ENCODE peak calls at places on chromosomes 11 and 22, in five cellular contexts. D, U, X, C and V are unnamed samples.

GRCh38 chr11:109597336-109597735 is 175.3 kb downstream of the C11orf87 start:
- DNase-seq in D (no peak), U (no peak), X (no peak), C (no peak), V (no peak)

GRCh38 chr22:17866127-17866526 is 91.9 kb upstream of the BID start:
- DNase-seq in D (no peak), U (no peak), X (no peak), C (no peak), V (no peak)

GRCh38 chr11:132852361-132852760 is 679.9 kb downstream of the OPCML start:
- DNase-seq in D (no peak), U (no peak), X (no peak), C (no peak), V (no peak)

GRCh38 chr11:118524757-118525465 is 2.4 kb upstream of the TTC36 start:
- DNase-seq in D (no peak), U (no peak), X (no peak), C (no peak), V (no peak)

GRCh38 chr11:64571410-64572091 is 19.5 kb upstream of the SLC22A12 start:
- DNase-seq in D (no peak), U (no peak), X (no peak), C (no peak), V (no peak)

GRCh38 chr22:45696227-45696626 is 24.6 kb downstream of the ATXN10 start:
- DNase-seq in D (no peak), U (no peak), X (no peak), C (no peak), V (no peak)

GRCh38 chr11:69868003-69868865 is 49.0 kb upstream of the FGF3 start:
- DNase-seq in D (no peak), U (no peak), X (no peak), C (no peak), V (no peak)

GRCh38 chr22:44455963-44456358 is 42.1 kb downstream of the RTL6 start:
- DNase-seq in D (no peak), U (no peak), X (no peak), C (no peak), V (no peak)

GRCh38 chr11:31910950-31911576 is 99.9 kb upstream of the PAX6 start:
- DNase-seq in D (no peak), U (no peak), X (no peak), C (no peak), V (no peak)

GRCh38 chr22:20571531-20572007 is 64.2 kb downstream of the MED15 start:
- DNase-seq in D (no peak), U (no peak), X (peak; percentile 70), C (peak; percentile 32), V (peak; percentile 80)

GRCh38 chr11:73055002-73055401 is 87.1 kb downstream of the FCHSD2 start:
- DNase-seq in D (no peak), U (no peak), X (no peak), C (no peak), V (no peak)

GRCh38 chr11:28606930-28607329 is 498.7 kb downstream of the METTL15 start:
- DNase-seq in D (peak; percentile 4), U (no peak), X (no peak), C (no peak), V (no peak)

GRCh38 chr22:36160499-36160942 is at the start of gene APOL3:
- DNase-seq in D (peak; percentile 45), U (no peak), X (peak; percentile 44), C (no peak), V (no peak)

GRCh38 chr11:117829369-117829725 is 4.8 kb upstream of the FXYD2 start:
- DNase-seq in D (no peak), U (no peak), X (no peak), C (no peak), V (no peak)

GRCh38 chr11:126544311-126545056 is 189.0 kb downstream of the ST3GAL4 start:
- DNase-seq in D (peak; percentile 25), U (peak; percentile 51), X (no peak), C (no peak), V (no peak)

GRCh38 chr11:133467686-133468085 is 64.6 kb downstream of the OPCML start:
- DNase-seq in D (no peak), U (no peak), X (no peak), C (no peak), V (no peak)

GRCh38 chr11:23021287-23021863 is 161.1 kb upstream of the CCDC179 start:
- DNase-seq in D (peak; percentile 31), U (no peak), X (no peak), C (no peak), V (no peak)

GRCh38 chr22:32122899-32123298 is 36.2 kb downstream of the C22orf42 start:
- DNase-seq in D (no peak), U (no peak), X (no peak), C (no peak), V (no peak)

GRCh38 chr11:69425895-69426544 is 55.4 kb upstream of the LINC01488 start:
- DNase-seq in D (no peak), U (no peak), X (peak; percentile 33), C (no peak), V (no peak)

GRCh38 chr22:29635734-29636357 is 32.4 kb downstream of the NF2 start:
- DNase-seq in D (no peak), U (peak; percentile 38), X (no peak), C (no peak), V (no peak)

GRCh38 chr22:38872831-38873248 is 824 bp upstream of the CBX6 start:
- DNase-seq in D (no peak), U (peak; percentile 70), X (no peak), C (no peak), V (peak; percentile 55)

GRCh38 chr11:60305906-60306619 is 21.0 kb upstream of the MS4A6E start:
- DNase-seq in D (peak; percentile 41), U (no peak), X (no peak), C (no peak), V (no peak)

GRCh38 chr11:93484716-93485115 is 58.5 kb downstream of the SMCO4 start:
- DNase-seq in D (no peak), U (no peak), X (no peak), C (no peak), V (no peak)